ENCODE peak calls at places on chromosome 21, in eight cellular contexts. One of them, this sample, is unnamed.

GRCh38 chr21:31658053-31658452 is 1.4 kb upstream of the SOD1 start:
- DNase-seq in A549: no peak
- DNase-seq in esophagus squamous epithelium: no peak
- DNase-seq in IMR-90: no peak
- DNase-seq in mammary epithelial cell: no peak
- DNase-seq in aorta: no peak
- DNase-seq in uterus: no peak
- DNase-seq in neuronal stem cell: no peak
- DNase-seq in this sample: no peak

GRCh38 chr21:38424333-38424732 is 73.9 kb downstream of the ERG start:
- DNase-seq in aorta: no peak
- DNase-seq in neuronal stem cell: no peak
- DNase-seq in esophagus squamous epithelium: no peak
- DNase-seq in mammary epithelial cell: no peak
- DNase-seq in IMR-90: no peak
- DNase-seq in A549: no peak
- DNase-seq in uterus: no peak
- DNase-seq in this sample: no peak

GRCh38 chr21:41651396-41651795 is 115.5 kb downstream of the RIPK4 start:
- DNase-seq in aorta: no peak
- DNase-seq in IMR-90: no peak
- DNase-seq in A549: no peak
- DNase-seq in uterus: no peak
- DNase-seq in mammary epithelial cell: no peak
- DNase-seq in neuronal stem cell: no peak
- DNase-seq in esophagus squamous epithelium: no peak
- DNase-seq in this sample: no peak

GRCh38 chr21:33229776-33230517 is at the start of gene IFNAR2:
- DNase-seq in aorta: peak; percentile 86
- DNase-seq in A549: peak; percentile 72
- DNase-seq in mammary epithelial cell: peak; percentile 57
- DNase-seq in IMR-90: peak; percentile 39
- DNase-seq in esophagus squamous epithelium: no peak
- DNase-seq in neuronal stem cell: peak; percentile 76
- DNase-seq in uterus: peak; percentile 57
- DNase-seq in this sample: peak; percentile 87

GRCh38 chr21:27681038-27681437 is 714.1 kb upstream of the ADAMTS5 start:
- DNase-seq in esophagus squamous epithelium: no peak
- DNase-seq in mammary epithelial cell: peak; percentile 70
- DNase-seq in uterus: no peak
- DNase-seq in aorta: no peak
- DNase-seq in IMR-90: peak; percentile 46
- DNase-seq in A549: no peak
- DNase-seq in neuronal stem cell: no peak
- DNase-seq in this sample: no peak

GRCh38 chr21:29318354-29318753 is 19.6 kb downstream of the BACH1 start:
- DNase-seq in uterus: no peak
- DNase-seq in aorta: no peak
- DNase-seq in A549: no peak
- DNase-seq in mammary epithelial cell: no peak
- DNase-seq in esophagus squamous epithelium: no peak
- DNase-seq in IMR-90: peak; percentile 52
- DNase-seq in neuronal stem cell: no peak
- DNase-seq in this sample: no peak

GRCh38 chr21:42220138-42220701 is 1.3 kb downstream of the ABCG1 start:
- DNase-seq in esophagus squamous epithelium: peak; percentile 34
- DNase-seq in neuronal stem cell: peak; percentile 46
- DNase-seq in mammary epithelial cell: peak; percentile 77
- DNase-seq in IMR-90: peak; percentile 82
- DNase-seq in uterus: peak; percentile 54
- DNase-seq in aorta: peak; percentile 78
- DNase-seq in A549: peak; percentile 40
- DNase-seq in this sample: peak; percentile 48

GRCh38 chr21:15978158-15978805 is 248.5 kb downstream of the USP25 start:
- DNase-seq in esophagus squamous epithelium: no peak
- DNase-seq in aorta: no peak
- DNase-seq in A549: no peak
- DNase-seq in uterus: no peak
- DNase-seq in neuronal stem cell: no peak
- DNase-seq in mammary epithelial cell: peak; percentile 9
- DNase-seq in IMR-90: peak; percentile 6
- DNase-seq in this sample: no peak

GRCh38 chr21:38649120-38649519 is 150.8 kb upstream of the ERG start:
- DNase-seq in mammary epithelial cell: no peak
- DNase-seq in aorta: no peak
- DNase-seq in neuronal stem cell: no peak
- DNase-seq in IMR-90: no peak
- DNase-seq in esophagus squamous epithelium: no peak
- DNase-seq in A549: no peak
- DNase-seq in uterus: no peak
- DNase-seq in this sample: no peak

GRCh38 chr21:45867041-45867630 is 114.4 kb upstream of the COL6A1 start:
- DNase-seq in IMR-90: no peak
- DNase-seq in aorta: no peak
- DNase-seq in esophagus squamous epithelium: no peak
- DNase-seq in A549: no peak
- DNase-seq in mammary epithelial cell: no peak
- DNase-seq in uterus: no peak
- DNase-seq in neuronal stem cell: no peak
- DNase-seq in this sample: no peak

GRCh38 chr21:17798796-17799195 is 20.4 kb downstream of the C21orf91 start:
- DNase-seq in IMR-90: no peak
- DNase-seq in esophagus squamous epithelium: no peak
- DNase-seq in aorta: no peak
- DNase-seq in neuronal stem cell: no peak
- DNase-seq in A549: no peak
- DNase-seq in uterus: no peak
- DNase-seq in mammary epithelial cell: no peak
- DNase-seq in this sample: no peak

GRCh38 chr21:17796503-17796902 is 22.7 kb downstream of the C21orf91 start:
- DNase-seq in IMR-90: no peak
- DNase-seq in esophagus squamous epithelium: no peak
- DNase-seq in A549: no peak
- DNase-seq in mammary epithelial cell: no peak
- DNase-seq in neuronal stem cell: no peak
- DNase-seq in uterus: no peak
- DNase-seq in aorta: no peak
- DNase-seq in this sample: no peak

GRCh38 chr21:17796037-17796403 is 23.1 kb downstream of the C21orf91 start:
- DNase-seq in IMR-90: no peak
- DNase-seq in esophagus squamous epithelium: no peak
- DNase-seq in mammary epithelial cell: no peak
- DNase-seq in aorta: no peak
- DNase-seq in uterus: no peak
- DNase-seq in A549: no peak
- DNase-seq in neuronal stem cell: no peak
- DNase-seq in this sample: no peak

GRCh38 chr21:17799414-17800164 is 19.6 kb downstream of the C21orf91 start:
- DNase-seq in A549: no peak
- DNase-seq in uterus: no peak
- DNase-seq in IMR-90: no peak
- DNase-seq in esophagus squamous epithelium: no peak
- DNase-seq in mammary epithelial cell: no peak
- DNase-seq in aorta: no peak
- DNase-seq in neuronal stem cell: no peak
- DNase-seq in this sample: no peak

GRCh38 chr21:17797967-17798366 is 21.2 kb downstream of the C21orf91 start:
- DNase-seq in IMR-90: no peak
- DNase-seq in uterus: no peak
- DNase-seq in A549: no peak
- DNase-seq in mammary epithelial cell: no peak
- DNase-seq in aorta: no peak
- DNase-seq in esophagus squamous epithelium: no peak
- DNase-seq in neuronal stem cell: no peak
- DNase-seq in this sample: no peak
- H3K4me1 ChIP-seq in IMR-90: peaks cover 5% of the 10 kb centered on the region
- H3K4me1 ChIP-seq in uterus: peaks cover 5% of the 10 kb centered on the region
- H3K4me1 ChIP-seq in A549: peaks cover 5% of the 10 kb centered on the region
- H3K4me1 ChIP-seq in mammary epithelial cell: peaks cover 2% of the 10 kb centered on the region
- H3K4me1 ChIP-seq in aorta: peaks cover 4% of the 10 kb centered on the region
- H3K4me1 ChIP-seq in esophagus squamous epithelium: peaks cover 5% of the 10 kb centered on the region
- H3K4me1 ChIP-seq in neuronal stem cell: no peaks in the 10 kb centered on the region
- H3K4me1 ChIP-seq in this sample: peaks cover 3% of the 10 kb centered on the region

GRCh38 chr21:37413553-37414291 is 47.1 kb downstream of the DYRK1A start:
- DNase-seq in aorta: no peak
- DNase-seq in neuronal stem cell: no peak
- DNase-seq in IMR-90: no peak
- DNase-seq in esophagus squamous epithelium: no peak
- DNase-seq in A549: no peak
- DNase-seq in mammary epithelial cell: no peak
- DNase-seq in uterus: no peak
- DNase-seq in this sample: no peak
- H3K4me1 ChIP-seq in aorta: peaks cover 14% of the 10 kb centered on the region
- H3K4me1 ChIP-seq in neuronal stem cell: no peaks in the 10 kb centered on the region
- H3K4me1 ChIP-seq in IMR-90: peaks cover 21% of the 10 kb centered on the region
- H3K4me1 ChIP-seq in esophagus squamous epithelium: peaks cover 14% of the 10 kb centered on the region
- H3K4me1 ChIP-seq in A549: peaks cover 38% of the 10 kb centered on the region
- H3K4me1 ChIP-seq in mammary epithelial cell: no peaks in the 10 kb centered on the region
- H3K4me1 ChIP-seq in uterus: peaks cover 4% of the 10 kb centered on the region
- H3K4me1 ChIP-seq in this sample: peaks cover 97% of the 10 kb centered on the region

DNA sequence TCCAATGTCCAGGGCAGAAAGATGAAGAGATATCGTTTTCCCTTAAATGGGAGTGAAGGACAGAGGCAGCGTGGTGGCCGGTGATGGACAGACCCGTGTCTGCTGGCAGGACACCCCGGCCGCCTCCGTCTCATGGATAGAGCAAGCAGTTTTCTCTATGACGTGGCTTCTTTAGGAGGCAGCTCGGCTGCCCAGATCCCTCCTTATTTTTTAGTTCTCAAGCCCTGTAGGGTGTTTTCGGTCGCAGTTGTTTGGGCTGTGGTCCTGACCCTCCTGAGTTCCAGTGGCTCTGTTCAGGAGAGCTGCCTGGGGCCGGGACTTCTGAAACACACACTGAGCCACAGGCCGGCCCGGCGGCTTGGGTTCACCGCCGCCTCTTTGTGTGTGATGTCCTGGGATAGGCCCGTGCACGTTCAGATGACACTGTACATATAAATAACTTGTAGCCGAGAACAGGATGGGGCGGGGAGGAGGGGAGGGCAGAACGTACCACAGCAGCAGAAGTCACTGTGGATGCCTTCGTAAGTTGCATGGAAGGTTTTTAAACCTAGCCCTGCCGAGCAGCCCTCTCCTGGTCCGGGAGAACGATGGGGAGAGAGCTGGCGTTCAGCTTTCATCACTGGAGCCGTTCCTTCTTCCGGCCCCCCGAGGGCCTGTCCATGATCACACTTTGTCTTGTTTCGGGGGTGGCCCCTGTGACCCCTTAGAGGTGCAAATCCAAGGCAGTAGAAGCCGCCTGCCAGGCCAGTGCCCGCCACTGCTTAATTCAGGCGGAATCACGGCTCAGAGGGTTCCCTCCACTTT is 65.2 kb downstream of the SIK1 start:
- DNase-seq in uterus: no peak
- DNase-seq in mammary epithelial cell: peak; percentile 93
- DNase-seq in aorta: peak; percentile 61
- DNase-seq in neuronal stem cell: no peak
- DNase-seq in esophagus squamous epithelium: no peak
- DNase-seq in A549: no peak
- DNase-seq in IMR-90: peak; percentile 79
- DNase-seq in this sample: peak; percentile 80
- H3K4me1 ChIP-seq in uterus: no peaks in the 10 kb centered on the region
- H3K4me1 ChIP-seq in mammary epithelial cell: peaks cover 28% of the 10 kb centered on the region
- H3K4me1 ChIP-seq in aorta: no peaks in the 10 kb centered on the region
- H3K4me1 ChIP-seq in neuronal stem cell: peaks cover 12% of the 10 kb centered on the region
- H3K4me1 ChIP-seq in esophagus squamous epithelium: peaks cover 22% of the 10 kb centered on the region
- H3K4me1 ChIP-seq in A549: no peaks in the 10 kb centered on the region
- H3K4me1 ChIP-seq in IMR-90: peaks cover 10% of the 10 kb centered on the region
- H3K4me1 ChIP-seq in this sample: peaks cover 15% of the 10 kb centered on the region

GRCh38 chr21:14683021-14683420 is 136.9 kb upstream of the SAMSN1 start:
- DNase-seq in IMR-90: no peak
- DNase-seq in neuronal stem cell: no peak
- DNase-seq in uterus: no peak
- DNase-seq in esophagus squamous epithelium: no peak
- DNase-seq in aorta: no peak
- DNase-seq in A549: no peak
- DNase-seq in mammary epithelial cell: no peak
- DNase-seq in this sample: no peak
- H3K4me1 ChIP-seq in IMR-90: no peaks in the 10 kb centered on the region
- H3K4me1 ChIP-seq in neuronal stem cell: no peaks in the 10 kb centered on the region
- H3K4me1 ChIP-seq in uterus: no peaks in the 10 kb centered on the region
- H3K4me1 ChIP-seq in esophagus squamous epithelium: no peaks in the 10 kb centered on the region
- H3K4me1 ChIP-seq in aorta: no peaks in the 10 kb centered on the region
- H3K4me1 ChIP-seq in A549: no peaks in the 10 kb centered on the region
- H3K4me1 ChIP-seq in mammary epithelial cell: no peaks in the 10 kb centered on the region
- H3K4me1 ChIP-seq in this sample: no peaks in the 10 kb centered on the region

GRCh38 chr21:43812139-43812821 is 22.9 kb downstream of the RRP1 start:
- DNase-seq in A549: no peak
- DNase-seq in IMR-90: no peak
- DNase-seq in esophagus squamous epithelium: no peak
- DNase-seq in uterus: no peak
- DNase-seq in neuronal stem cell: no peak
- DNase-seq in mammary epithelial cell: peak; percentile 82
- DNase-seq in aorta: peak; percentile 69
- DNase-seq in this sample: peak; percentile 56

GRCh38 chr21:43810505-43811261 is 21.3 kb downstream of the RRP1 start:
- DNase-seq in A549: peak; percentile 78
- DNase-seq in uterus: peak; percentile 72
- DNase-seq in neuronal stem cell: peak; percentile 76
- DNase-seq in IMR-90: peak; percentile 44
- DNase-seq in aorta: peak; percentile 93
- DNase-seq in esophagus squamous epithelium: no peak
- DNase-seq in mammary epithelial cell: peak; percentile 53
- DNase-seq in this sample: peak; percentile 90

GRCh38 chr21:43812957-43813730 is 23.8 kb downstream of the RRP1 start:
- DNase-seq in A549: no peak
- DNase-seq in esophagus squamous epithelium: no peak
- DNase-seq in neuronal stem cell: no peak
- DNase-seq in aorta: no peak
- DNase-seq in uterus: no peak
- DNase-seq in mammary epithelial cell: no peak
- DNase-seq in IMR-90: no peak
- DNase-seq in this sample: no peak

GRCh38 chr21:43809853-43810504 is 20.6 kb downstream of the RRP1 start:
- DNase-seq in esophagus squamous epithelium: no peak
- DNase-seq in IMR-90: no peak
- DNase-seq in mammary epithelial cell: no peak
- DNase-seq in aorta: no peak
- DNase-seq in neuronal stem cell: no peak
- DNase-seq in A549: no peak
- DNase-seq in uterus: no peak
- DNase-seq in this sample: no peak

GRCh38 chr21:43811262-43812105 is 22.1 kb downstream of the RRP1 start:
- DNase-seq in aorta: no peak
- DNase-seq in A549: no peak
- DNase-seq in neuronal stem cell: no peak
- DNase-seq in esophagus squamous epithelium: no peak
- DNase-seq in mammary epithelial cell: no peak
- DNase-seq in uterus: no peak
- DNase-seq in IMR-90: no peak
- DNase-seq in this sample: no peak
- H3K4me1 ChIP-seq in aorta: no peaks in the 10 kb centered on the region
- H3K4me1 ChIP-seq in A549: peaks cover 9% of the 10 kb centered on the region
- H3K4me1 ChIP-seq in neuronal stem cell: peaks cover 11% of the 10 kb centered on the region
- H3K4me1 ChIP-seq in esophagus squamous epithelium: peaks cover 54% of the 10 kb centered on the region
- H3K4me1 ChIP-seq in mammary epithelial cell: peaks cover 50% of the 10 kb centered on the region
- H3K4me1 ChIP-seq in uterus: no peaks in the 10 kb centered on the region
- H3K4me1 ChIP-seq in IMR-90: peaks cover 2% of the 10 kb centered on the region
- H3K4me1 ChIP-seq in this sample: peaks cover 19% of the 10 kb centered on the region